ENCODE peak calls at places on chromosome 21, in ten cellular contexts. B is endothelial cell of umbilical vein, K is heart left ventricle, Z is fibroblast of lung, R is H1, V is body of pancreas, J is A549, M is HL-60, G is IMR-90, U is RWPE1. Q is an unnamed sample.

GRCh38 chr21:32534113-32534512 is 51.2 kb downstream of the TCP10L start:
- DNase-seq in B (no peak), K (no peak), Z (no peak), R (no peak), V (no peak), J (no peak), M (no peak), G (no peak), U (no peak), Q (no peak)

GRCh38 chr21:45074818-45075605 is 632 bp downstream of the ADARB1 start:
- DNase-seq in B (peak; percentile 38), K (peak; percentile 40), Z (peak; percentile 51), R (peak; percentile 67), V (peak; percentile 25), J (no peak), M (no peak), G (no peak), U (peak; percentile 48), Q (no peak)

GRCh38 chr21:28770867-28771661 is 221.6 kb downstream of the LTN1 start:
- DNase-seq in B (no peak), K (no peak), Z (peak; percentile 23), R (no peak), V (no peak), J (no peak), M (no peak), G (peak; percentile 36), U (no peak), Q (no peak)

GRCh38 chr21:42044871-42045495 is 26.1 kb upstream of the UMODL1 start:
- DNase-seq in B (no peak), K (no peak), Z (no peak), R (no peak), V (no peak), J (no peak), M (no peak), G (no peak), U (no peak), Q (no peak)

GRCh38 chr21:44582055-44582454 is 1.7 kb upstream of the KRTAP10-5 start:
- DNase-seq in B (no peak), K (no peak), Z (no peak), R (no peak), V (no peak), J (no peak), M (no peak), G (no peak), U (no peak), Q (no peak)

GRCh38 chr21:45020629-45021427 is 53.6 kb upstream of the ADARB1 start:
- DNase-seq in B (no peak), K (peak; percentile 33), Z (no peak), R (no peak), V (no peak), J (no peak), M (no peak), G (no peak), U (no peak), Q (peak; percentile 43)

GRCh38 chr21:35232545-35233176 is 183.6 kb upstream of the RUNX1 start:
- DNase-seq in B (peak; percentile 93), K (no peak), Z (peak; percentile 98), R (no peak), V (no peak), J (no peak), M (no peak), G (peak; percentile 92), U (peak; percentile 47), Q (peak; percentile 76)

GRCh38 chr21:38798481-38798882 is 7.2 kb upstream of the ETS2 start:
- DNase-seq in B (no peak), K (no peak), Z (peak; percentile 74), R (no peak), V (no peak), J (peak; percentile 69), M (no peak), G (no peak), U (peak; percentile 90), Q (peak; percentile 52)

GRCh38 chr21:42830456-42831455 is 48.6 kb downstream of the WDR4 start:
- DNase-seq in B (no peak), K (no peak), Z (no peak), R (peak; percentile 44), V (no peak), J (no peak), M (no peak), G (no peak), U (no peak), Q (no peak)

GRCh38 chr21:26900980-26901379 is 55.8 kb upstream of the ADAMTS1 start:
- DNase-seq in B (no peak), K (no peak), Z (no peak), R (no peak), V (no peak), J (no peak), M (no peak), G (no peak), U (no peak), Q (no peak)

GRCh38 chr21:29221259-29221744 is 77.4 kb upstream of the BACH1 start:
- DNase-seq in B (no peak), K (no peak), Z (peak; percentile 100), R (no peak), V (no peak), J (no peak), M (no peak), G (peak; percentile 98), U (no peak), Q (peak; percentile 97)

GRCh38 chr21:44544566-44544965 is 4.6 kb upstream of the KRTAP10-1 start:
- DNase-seq in B (no peak), K (peak; percentile 20), Z (no peak), R (no peak), V (no peak), J (no peak), M (no peak), G (no peak), U (no peak), Q (no peak)

GRCh38 chr21:45478115-45478801 is 64.0 kb downstream of the SLC19A1 start:
- DNase-seq in B (peak; percentile 65), K (peak; percentile 72), Z (peak; percentile 57), R (peak; percentile 90), V (peak; percentile 59), J (no peak), M (peak; percentile 85), G (peak; percentile 49), U (peak; percentile 9), Q (peak; percentile 68)

GRCh38 chr21:28516996-28517592 is 475.6 kb downstream of the LTN1 start:
- DNase-seq in B (peak; percentile 32), K (peak; percentile 77), Z (peak; percentile 47), R (peak; percentile 85), V (peak; percentile 77), J (peak; percentile 2), M (no peak), G (no peak), U (peak; percentile 15), Q (peak; percentile 22)

GRCh38 chr21:18356801-18357200 is 46.8 kb downstream of the TMPRSS15 start:
- DNase-seq in B (no peak), K (no peak), Z (no peak), R (no peak), V (no peak), J (no peak), M (no peak), G (no peak), U (no peak), Q (no peak)
- TF ChIP-seq CTCF in B (no peak), K (no peak), Z (no peak), R (no peak), V (no peak), J (no peak), M (no peak), G (no peak), U (no peak), Q (no peak)

DNA sequence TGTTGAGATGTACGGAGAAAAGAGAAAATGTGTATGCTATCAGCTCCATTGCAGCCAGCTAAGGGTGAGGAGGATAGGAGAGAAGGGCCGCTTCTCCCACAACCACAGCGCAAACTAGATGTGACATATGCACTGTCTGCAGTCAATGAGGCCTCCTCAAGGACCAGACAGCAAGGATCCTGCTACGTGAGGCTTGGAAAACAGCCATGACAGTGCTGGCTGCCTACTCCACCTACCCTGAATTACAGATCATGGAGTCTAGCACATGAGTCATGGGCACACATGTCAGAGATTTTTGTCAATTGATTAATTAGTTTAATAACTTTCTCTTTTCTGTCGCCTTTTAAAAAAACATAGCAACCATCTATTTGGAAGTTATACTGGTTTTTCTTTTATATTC is 3.3 kb downstream of the VPS26C start:
- DNase-seq in B (no peak), K (no peak), Z (peak; percentile 56), R (peak; percentile 11), V (no peak), J (no peak), M (no peak), G (peak; percentile 15), U (no peak), Q (peak; percentile 5)
- H3K27ac ChIP-seq in B (no peak overlapping the region), K (no peak overlapping the region), Z (no peak overlapping the region), R (no peak overlapping the region), V (no peak overlapping the region), J (no peak overlapping the region), M (no peak overlapping the region), G (no peak overlapping the region), U (no peak overlapping the region), Q (no peak overlapping the region)

GRCh38 chr21:15494481-15494880 is 235.3 kb upstream of the USP25 start:
- DNase-seq in B (no peak), K (no peak), Z (no peak), R (no peak), V (no peak), J (no peak), M (no peak), G (no peak), U (no peak), Q (no peak)

GRCh38 chr21:15491100-15491499 is 238.7 kb upstream of the USP25 start:
- DNase-seq in B (no peak), K (no peak), Z (no peak), R (no peak), V (no peak), J (no peak), M (no peak), G (no peak), U (no peak), Q (no peak)

GRCh38 chr21:15498455-15498854 is 231.3 kb upstream of the USP25 start:
- DNase-seq in B (no peak), K (no peak), Z (no peak), R (no peak), V (no peak), J (no peak), M (no peak), G (no peak), U (peak; percentile 27), Q (no peak)

GRCh38 chr21:15496896-15497295 is 232.9 kb upstream of the USP25 start:
- DNase-seq in B (no peak), K (no peak), Z (no peak), R (no peak), V (no peak), J (no peak), M (no peak), G (no peak), U (no peak), Q (no peak)

DNA sequence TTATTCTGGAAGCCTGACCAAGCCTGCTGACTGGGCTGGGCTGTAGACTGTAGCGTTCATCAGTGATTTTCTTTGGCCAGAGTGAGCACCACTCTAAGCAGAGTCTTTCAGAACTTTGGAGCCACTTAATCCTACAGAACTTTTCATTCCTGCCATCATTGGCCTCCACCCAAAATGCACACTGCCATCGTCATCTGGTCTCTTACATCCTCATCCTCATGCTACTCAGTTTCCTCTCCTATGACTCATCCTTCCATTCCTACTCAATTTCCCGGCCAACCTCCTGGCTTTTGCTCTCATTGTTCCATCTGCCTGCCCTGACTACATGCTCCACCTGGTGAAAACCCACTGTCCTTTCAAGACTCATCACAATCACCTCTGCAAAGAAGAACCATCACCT is 233.8 kb upstream of the USP25 start:
- DNase-seq in B (peak; percentile 43), K (no peak), Z (peak; percentile 27), R (no peak), V (no peak), J (no peak), M (no peak), G (peak; percentile 0), U (no peak), Q (peak; percentile 27)
- TF ChIP-seq CTCF in B (no peak), K (no peak), Z (no peak), R (no peak), V (no peak), J (no peak), M (no peak), G (no peak), U (no peak), Q (no peak)

GRCh38 chr21:16117851-16118592 is 388.2 kb downstream of the USP25 start:
- DNase-seq in B (peak; percentile 93), K (no peak), Z (peak; percentile 99), R (no peak), V (no peak), J (no peak), M (no peak), G (peak; percentile 88), U (peak; percentile 2), Q (peak; percentile 51)
- H3K27ac ChIP-seq in B (peak overlapping the region; percentile 97), K (peak overlapping the region; percentile 28), Z (peak overlapping the region; percentile 40), R (no peak overlapping the region), V (no peak overlapping the region), J (peak overlapping the region; percentile 70), M (no peak overlapping the region), G (no peak overlapping the region), U (no peak overlapping the region), Q (peak overlapping the region; percentile 91)

Q was measured in brain microvascular endothelial cell.